ENCODE peak calls at places on chromosomes 7 and 10, in five cellular contexts. C is ascending aorta, G is astrocyte, W is PC-3, O is AG04450. U is an unnamed sample.

GRCh38 chr10:116891208-116891607 is 41.9 kb downstream of the ENO4 start:
- DNase-seq in C (no peak), O (peak; percentile 81), W (peak; percentile 94), G (peak; percentile 81), U (peak; percentile 92)

GRCh38 chr10:61899045-61899444 is 2.5 kb upstream of the ARID5B start:
- DNase-seq in C (no peak), W (peak; percentile 100), O (no peak), G (peak; percentile 61), U (no peak)

GRCh38 chr10:122845783-122846332 is at the start of gene CUZD1:
- DNase-seq in W (no peak), O (no peak), C (no peak), G (no peak), U (no peak)

GRCh38 chr10:14476641-14477407 is 146.1 kb upstream of the FRMD4A start:
- DNase-seq in C (no peak), O (no peak), W (peak; percentile 6), G (peak; percentile 99), U (peak; percentile 76)

GRCh38 chr7:151310578-151310977 is 31.0 kb upstream of the NUB1 start:
- DNase-seq in O (no peak), G (no peak), C (peak; percentile 50), W (peak; percentile 52), U (no peak)

GRCh38 chr7:155258233-155258575 is 39.5 kb upstream of the INSIG1 start:
- DNase-seq in O (peak; percentile 37), G (peak; percentile 88), C (peak; percentile 82), W (peak; percentile 68), U (peak; percentile 91)

GRCh38 chr7:146375155-146375554 is 258.6 kb downstream of the CNTNAP2 start:
- DNase-seq in C (no peak), G (no peak), W (no peak), O (no peak), U (peak; percentile 0)

GRCh38 chr10:132644544-132645530 is 107.2 kb downstream of the INPP5A start:
- DNase-seq in G (no peak), W (no peak), O (no peak), C (peak; percentile 59), U (no peak)

GRCh38 chr10:111705026-111705425 is 478.5 kb downstream of the GPAM start:
- DNase-seq in C (no peak), G (no peak), W (no peak), O (no peak), U (no peak)

GRCh38 chr10:73344267-73344666 is 14.4 kb downstream of the CFAP70 start:
- DNase-seq in G (no peak), O (no peak), W (no peak), C (no peak), U (no peak)

GRCh38 chr7:76316984-76317781 is 14.7 kb downstream of the HSPB1 start:
- DNase-seq in C (no peak), G (no peak), O (no peak), W (no peak), U (no peak)

GRCh38 chr10:99234739-99235468 is 748 bp downstream of the HPSE2 start:
- DNase-seq in C (no peak), O (no peak), G (no peak), W (no peak), U (no peak)

GRCh38 chr10:99233000-99233679 is 2.5 kb downstream of the HPSE2 start:
- DNase-seq in W (no peak), C (no peak), G (no peak), O (no peak), U (no peak)

GRCh38 chr10:99233680-99234018 is 2.0 kb downstream of the HPSE2 start:
- DNase-seq in W (no peak), G (no peak), O (no peak), C (no peak), U (no peak)

GRCh38 chr10:99234067-99234738 is 1.4 kb downstream of the HPSE2 start:
- DNase-seq in O (no peak), G (peak; percentile 16), W (no peak), C (peak; percentile 69), U (peak; percentile 42)

GRCh38 chr10:99232357-99232999 is 3.2 kb downstream of the HPSE2 start:
- DNase-seq in O (no peak), W (no peak), G (no peak), C (no peak), U (no peak)
- H3K27me3 ChIP-seq in O (peaks cover 67% of the 10 kb centered on the region), W (peaks cover 83% of the 10 kb centered on the region), G (peaks cover 76% of the 10 kb centered on the region), C (peaks cover 5% of the 10 kb centered on the region), U (peaks cover 12% of the 10 kb centered on the region)

DNA sequence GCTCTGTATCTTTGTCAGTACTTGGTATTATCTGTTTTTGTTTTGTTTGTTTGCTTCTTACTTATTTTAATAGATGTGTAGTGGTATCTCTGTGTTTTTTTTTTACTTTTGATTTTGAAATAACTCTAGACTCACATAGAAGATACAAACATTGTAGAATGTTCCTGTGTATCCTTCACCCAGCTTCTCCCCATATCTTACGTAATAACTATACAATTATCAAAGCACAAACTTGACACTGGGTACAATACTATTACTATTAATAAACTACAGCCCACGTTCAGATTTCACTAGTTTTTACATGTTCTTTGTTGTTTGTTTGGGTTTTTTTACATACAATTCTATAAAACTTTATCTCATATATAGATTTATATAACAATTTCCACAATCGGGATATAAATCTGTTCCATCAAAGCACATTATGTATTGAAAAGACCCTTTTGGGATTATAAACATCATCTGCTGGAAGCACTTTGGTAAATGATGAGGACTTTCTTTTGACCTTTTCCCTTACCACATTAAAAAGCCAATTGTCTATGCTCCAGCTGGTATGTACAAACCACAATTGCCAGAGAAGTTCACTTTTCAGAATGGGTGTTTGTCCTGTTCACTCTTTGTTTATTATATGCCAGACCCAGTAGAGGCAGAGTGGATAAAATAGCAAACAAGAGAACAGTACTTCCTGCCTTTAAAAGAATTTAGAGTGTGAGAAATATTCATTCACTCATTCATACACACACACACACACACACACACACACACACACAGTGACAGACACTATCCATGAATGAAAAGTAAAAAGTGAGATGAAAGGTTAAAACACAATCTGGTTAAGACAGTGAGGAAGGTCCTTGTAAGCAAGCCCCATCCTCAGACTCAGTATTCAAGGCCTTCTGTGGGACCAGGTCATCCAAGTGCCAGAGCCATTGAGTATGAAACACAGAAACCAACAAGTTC is 113.0 kb downstream of the SGMS1 start:
- DNase-seq in W (no peak), G (no peak), O (no peak), C (no peak), U (no peak)
- H3K4me3 ChIP-seq in W (no peak overlapping the region), G (no peak overlapping the region), O (no peak overlapping the region), C (no peak overlapping the region), U (no peak overlapping the region)

GRCh38 chr10:129481641-129482040 is 14.6 kb downstream of the MGMT start:
- DNase-seq in O (no peak), G (no peak), C (no peak), W (no peak), U (no peak)
- H3K9me3 ChIP-seq in O (peaks cover 18% of the 10 kb centered on the region), G (no peaks in the 10 kb centered on the region), C (peaks cover 47% of the 10 kb centered on the region), W (peaks cover 11% of the 10 kb centered on the region), U (peaks cover 24% of the 10 kb centered on the region)

GRCh38 chr7:157602581-157602980 is 265.8 kb downstream of the DNAJB6 start:
- DNase-seq in G (no peak), C (no peak), W (no peak), O (no peak), U (no peak)
- H3K27me3 ChIP-seq in G (no peaks in the 10 kb centered on the region), C (no peaks in the 10 kb centered on the region), W (no peaks in the 10 kb centered on the region), O (no peaks in the 10 kb centered on the region), U (no peaks in the 10 kb centered on the region)

GRCh38 chr10:77636286-77636966 is 1.2 kb downstream of the KCNMA1 start:
- DNase-seq in O (no peak), W (no peak), C (peak; percentile 64), G (no peak), U (peak; percentile 31)
- H3K4me3 ChIP-seq in O (peak overlapping the region; percentile 91), W (peak overlapping the region; percentile 75), C (peak overlapping the region; percentile 75), G (peak overlapping the region; percentile 78), U (peak overlapping the region; percentile 90)

DNA sequence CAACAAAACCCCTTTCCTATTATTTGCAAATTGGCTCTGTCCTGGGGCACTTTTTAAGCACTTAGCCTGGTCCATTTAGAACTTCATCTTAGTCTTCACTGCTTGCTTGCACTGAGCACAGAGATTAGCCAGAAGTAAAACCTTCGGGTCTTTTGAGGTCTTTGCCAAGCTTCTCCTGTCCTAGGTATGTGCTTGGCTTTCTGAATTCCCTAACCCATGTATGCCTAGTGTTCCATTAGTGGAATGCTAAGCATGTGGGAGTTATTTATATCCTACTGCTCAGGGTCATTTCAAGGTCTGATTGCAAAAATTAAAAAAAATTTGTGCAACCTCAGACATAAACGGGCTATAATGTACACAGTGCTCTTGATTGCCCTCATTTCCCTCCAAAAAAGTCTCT is 18.0 kb downstream of the ZNF37A start:
- DNase-seq in C (no peak), G (no peak), O (no peak), W (no peak), U (no peak)
- H3K9me3 ChIP-seq in C (peaks cover 98% of the 10 kb centered on the region), G (peaks cover 23% of the 10 kb centered on the region), O (peaks cover 35% of the 10 kb centered on the region), W (peaks cover 49% of the 10 kb centered on the region), U (peaks cover 69% of the 10 kb centered on the region)

DNA sequence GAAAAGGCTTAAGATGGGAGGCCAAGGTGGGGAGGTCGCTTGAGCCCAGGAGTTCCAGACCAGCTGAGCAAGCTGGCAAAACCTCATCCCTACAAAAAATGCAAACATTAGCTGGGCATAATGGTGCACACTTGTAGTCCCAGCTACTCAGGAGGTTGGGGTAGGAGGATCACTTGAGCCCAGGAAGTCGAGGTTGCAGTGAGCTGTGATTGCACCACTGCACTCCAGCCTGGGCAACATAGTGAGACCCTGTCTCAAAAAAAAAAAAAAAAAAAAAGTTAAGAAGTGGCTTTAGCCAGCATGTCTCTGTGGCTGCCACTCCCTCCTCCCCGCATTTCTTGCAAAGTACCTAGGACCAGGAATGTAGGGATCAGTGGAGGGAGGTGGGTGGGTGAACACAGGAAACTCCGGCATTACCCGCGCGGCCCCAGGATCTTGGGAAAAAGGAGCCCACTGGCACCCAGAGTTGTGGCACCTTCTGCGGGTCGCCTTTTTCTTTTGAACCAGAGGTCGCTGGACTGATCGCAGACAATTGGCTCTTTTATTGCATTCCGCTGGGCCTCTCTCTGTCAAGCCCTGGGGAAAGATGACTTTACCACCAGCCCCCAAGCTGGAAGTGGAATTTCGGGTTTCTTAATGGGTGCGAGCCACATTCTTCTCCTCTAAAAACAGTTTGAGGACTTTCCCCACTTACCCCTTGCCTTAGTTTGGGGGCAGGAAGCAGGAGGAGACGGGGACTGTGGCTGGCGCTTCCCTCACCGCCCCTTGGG is 3.5 kb downstream of the VGF start:
- DNase-seq in G (no peak), W (peak; percentile 42), C (no peak), O (no peak), U (no peak)
- H3K27me3 ChIP-seq in G (peaks cover 12% of the 10 kb centered on the region), W (peaks cover 17% of the 10 kb centered on the region), C (peaks cover 39% of the 10 kb centered on the region), O (peaks cover 3% of the 10 kb centered on the region), U (peaks cover 19% of the 10 kb centered on the region)

U was measured in MG63.